ENCODE peak calls at places on chromosomes 11 and 22, in four cellular contexts. W, R, H and S are unnamed samples.

GRCh38 chr11:11250470-11250869 is 102.6 kb downstream of the CSNK2A3 start:
- DNase-seq in H (no peak), W (no peak), R (no peak), S (no peak)

GRCh38 chr11:66068923-66069714 is 953 bp upstream of the PACS1 start:
- DNase-seq in R (no peak), W (no peak), H (peak; percentile 12), S (peak; percentile 49)

GRCh38 chr11:69654001-69654659 is 13.2 kb downstream of the CCND1 start:
- DNase-seq in R (no peak), H (no peak), W (no peak), S (no peak)

GRCh38 chr11:2791521-2792375 is 92.0 kb upstream of the KCNQ1OT1 start:
- DNase-seq in H (no peak), W (no peak), R (no peak), S (peak; percentile 40)

GRCh38 chr11:71451596-71452353 is 1.2 kb upstream of the NADSYN1 start:
- DNase-seq in H (peak; percentile 14), W (no peak), R (peak; percentile 38), S (peak; percentile 62)

GRCh38 chr11:120707098-120707497 is 195.6 kb downstream of the GRIK4 start:
- DNase-seq in R (no peak), H (no peak), W (no peak), S (no peak)

GRCh38 chr11:44243633-44244343 is 66.2 kb downstream of the ALX4 start:
- DNase-seq in R (peak; percentile 56), W (no peak), H (peak; percentile 77), S (peak; percentile 55)

GRCh38 chr11:105000797-105001196 is 22.2 kb downstream of the CASP5 start:
- DNase-seq in H (no peak), R (no peak), W (peak; percentile 19), S (peak; percentile 57)

GRCh38 chr11:128294685-128295079 is 292.7 kb downstream of the ETS1 start:
- DNase-seq in W (no peak), R (no peak), H (no peak), S (no peak)

GRCh38 chr11:118648291-118648690 is 31.2 kb downstream of the TREH start:
- DNase-seq in W (no peak), R (no peak), H (no peak), S (no peak)

GRCh38 chr11:133902506-133902905 is 54.3 kb downstream of the IGSF9B start:
- DNase-seq in H (no peak), R (no peak), W (no peak), S (peak; percentile 2)

GRCh38 chr11:115085461-115086220 is 407.3 kb downstream of the NXPE2 start:
- DNase-seq in H (no peak), R (no peak), W (no peak), S (no peak)

GRCh38 chr11:19345848-19346681 is 105.3 kb upstream of the E2F8 start:
- DNase-seq in H (no peak), W (no peak), R (no peak), S (peak; percentile 39)

GRCh38 chr11:12267921-12268320 is 109.5 kb upstream of the PARVA start:
- DNase-seq in W (no peak), R (no peak), H (no peak), S (no peak)

GRCh38 chr11:119875841-119876600 is 147.0 kb upstream of the NECTIN1 start:
- DNase-seq in H (no peak), W (no peak), R (no peak), S (no peak)

GRCh38 chr22:38490915-38491314 is 15.2 kb downstream of the DDX17 start:
- DNase-seq in W (no peak), R (no peak), H (peak; percentile 83), S (no peak)

GRCh38 chr11:118988280-118988679 is 9.7 kb upstream of the CENATAC start:
- DNase-seq in H (no peak), R (no peak), W (no peak), S (no peak)

GRCh38 chr11:82927264-82927880 is 25.8 kb downstream of the DDIAS start:
- DNase-seq in W (peak; percentile 34), H (peak; percentile 43), R (no peak), S (no peak)

GRCh38 chr11:68541983-68542382 is 81.4 kb downstream of the PPP6R3 start:
- DNase-seq in H (peak; percentile 7), W (no peak), R (no peak), S (no peak)

GRCh38 chr11:120337896-120338840 is 2.0 kb downstream of the ARHGEF12 start:
- DNase-seq in R (no peak), W (no peak), H (peak; percentile 27), S (no peak)

GRCh38 chr22:32562916-32563315 is 88.3 kb downstream of the FBXO7 start:
- DNase-seq in R (no peak), W (no peak), H (no peak), S (no peak)

DNA sequence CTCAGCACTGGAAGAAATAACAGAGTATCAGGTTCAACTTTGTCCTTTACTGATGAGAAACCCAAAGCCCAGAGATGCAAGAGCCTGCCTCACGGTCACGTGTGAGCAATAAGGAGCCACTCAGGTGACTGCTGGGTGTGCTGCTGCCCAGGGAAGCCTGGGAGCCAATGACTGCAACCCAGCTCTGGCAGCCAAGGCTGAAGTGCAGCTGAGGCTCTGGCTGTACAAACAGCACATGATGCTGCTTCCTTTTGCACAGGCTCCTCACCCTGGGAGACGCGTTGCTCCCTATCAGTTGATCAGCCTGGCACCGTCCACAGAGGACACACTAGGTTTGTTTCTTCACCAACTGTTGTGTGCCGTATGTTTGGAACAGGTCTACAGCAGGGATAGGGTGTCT is 168.7 kb downstream of the EFCAB6 start:
- DNase-seq in H (no peak), W (no peak), R (no peak), S (no peak)
- TF ChIP-seq ATF3 in H (no peak), W (no peak), R (no peak), S (no peak)

GRCh38 chr22:46029036-46029435 is 52.1 kb upstream of the WNT7B start:
- DNase-seq in R (no peak), H (no peak), W (no peak), S (no peak)

GRCh38 chr22:46027219-46028068 is 50.5 kb upstream of the WNT7B start:
- DNase-seq in R (no peak), H (peak; percentile 46), W (no peak), S (peak; percentile 48)

GRCh38 chr22:46026907-46027218 is 49.9 kb upstream of the WNT7B start:
- DNase-seq in R (no peak), W (no peak), H (no peak), S (no peak)

GRCh38 chr22:46029574-46030200 is 52.7 kb upstream of the WNT7B start:
- DNase-seq in H (no peak), W (no peak), R (no peak), S (peak; percentile 4)

GRCh38 chr22:46028069-46028991 is 51.4 kb upstream of the WNT7B start:
- DNase-seq in W (no peak), R (no peak), H (no peak), S (peak; percentile 9)
- TF ChIP-seq SP1 in W (no peak), R (no peak), H (no peak), S (no peak)

DNA sequence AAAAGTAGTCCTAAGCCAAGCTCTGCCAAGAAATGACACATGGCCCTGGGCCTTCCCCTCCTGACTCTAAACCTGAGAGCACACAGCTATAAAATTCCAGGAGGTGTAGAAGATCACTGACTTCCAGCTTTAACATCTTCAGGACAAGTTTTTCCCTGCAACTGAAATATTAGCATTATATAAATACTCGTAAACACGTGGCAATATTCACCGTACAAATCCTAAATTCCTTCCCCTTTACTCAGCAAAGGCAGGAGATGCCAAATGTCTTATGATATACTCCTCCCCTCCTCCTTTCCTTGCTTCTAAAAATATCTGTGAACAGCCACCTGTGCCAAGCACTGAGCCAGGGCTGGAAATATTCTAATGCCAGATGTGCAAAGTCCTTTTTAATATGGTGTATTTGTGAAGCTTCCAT is 194.0 kb downstream of the LARGE1 start:
- DNase-seq in W (no peak), R (no peak), H (no peak), S (no peak)
- TF ChIP-seq ATF3 in W (no peak), R (no peak), H (no peak), S (no peak)

DNA sequence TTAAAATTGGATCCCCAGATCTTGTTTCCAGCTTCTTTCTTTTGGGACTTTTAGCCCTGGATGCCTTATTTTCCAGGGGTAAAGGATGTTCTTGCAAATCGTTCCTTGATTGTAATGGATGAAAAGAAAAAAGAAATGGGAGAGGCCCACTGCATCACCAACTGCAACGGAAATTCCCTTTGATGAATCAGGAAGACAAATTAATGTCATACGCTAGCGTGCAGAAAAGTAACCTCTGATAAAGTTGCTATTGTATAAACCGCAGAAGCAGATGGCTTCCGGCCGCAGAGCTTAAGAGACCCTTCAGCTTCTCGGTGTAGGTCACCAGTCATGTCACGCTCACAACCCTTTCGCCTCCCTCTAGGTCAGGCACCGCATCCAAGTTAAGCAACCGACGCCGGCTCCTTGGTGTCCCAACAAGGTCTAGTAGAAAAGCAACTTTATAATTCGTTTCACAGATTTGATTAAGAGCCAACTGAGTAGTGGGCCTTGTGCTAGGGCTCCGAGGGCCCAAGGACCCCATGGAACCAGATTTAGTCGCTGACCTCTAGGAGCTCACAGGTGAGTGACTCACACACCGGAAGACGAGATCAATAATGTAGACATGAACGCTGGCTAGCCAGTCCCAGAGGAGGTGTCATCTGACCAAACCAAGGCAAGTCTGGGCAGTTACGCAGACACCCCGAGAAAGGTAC is 1.3 kb upstream of the ZFP91 start:
- DNase-seq in W (no peak), H (peak; percentile 33), R (no peak), S (no peak)
- TF ChIP-seq SP1 in W (no peak), H (no peak), R (no peak), S (no peak)